ENCODE peak calls at places on chromosome 19, in ten cellular contexts. V, Q, F, W, P, C, S, E, K and Z are unnamed samples.

GRCh38 chr19:12800873-12801465 is 631 bp downstream of the PRDX2 start:
- DNase-seq in P (no peak), K (peak), Q (peak), S (peak), F (peak), E (no peak), C (no peak), V (no peak), W (no peak), Z (peak)

GRCh38 chr19:47676811-47677210 is 36.4 kb upstream of the EHD2 start:
- DNase-seq in F (no peak), E (no peak), P (no peak), W (no peak), Q (no peak), K (no peak), S (no peak), V (no peak), C (no peak), Z (no peak)

GRCh38 chr19:4930664-4931063 is 21.4 kb downstream of the UHRF1 start:
- DNase-seq in S (no peak), P (no peak), C (no peak), V (no peak), E (no peak), Q (no peak), K (no peak), W (no peak), F (no peak), Z (peak)

GRCh38 chr19:41175825-41176734 is 16.9 kb upstream of the CYP2S1 start:
- DNase-seq in K (peak), V (peak), P (peak), W (peak), C (peak), Q (no peak), E (peak), S (peak), F (no peak), Z (peak)

GRCh38 chr19:3849092-3849491 is 19.7 kb downstream of the ZFR2 start:
- DNase-seq in S (peak), V (no peak), P (peak), C (no peak), E (no peak), Q (no peak), F (no peak), K (peak), W (no peak), Z (no peak)

GRCh38 chr19:13906525-13906904 is 514 bp downstream of the CC2D1A start:
- DNase-seq in S (no peak), C (no peak), Q (peak), F (no peak), E (peak), V (no peak), K (peak), P (peak), W (no peak), Z (peak)

GRCh38 chr19:17346109-17346671 is 8.8 kb downstream of the GTPBP3 start:
- DNase-seq in Q (peak), C (no peak), S (peak), F (peak), V (no peak), K (peak), P (peak), E (peak), W (peak), Z (peak)

GRCh38 chr19:17296278-17296677 is 6.9 kb downstream of the ABHD8 start:
- DNase-seq in S (peak), P (no peak), E (no peak), C (no peak), V (no peak), K (peak), Q (no peak), F (no peak), W (no peak), Z (peak)

GRCh38 chr19:4909172-4909896 is at the start of gene UHRF1:
- DNase-seq in W (no peak), Q (peak), E (no peak), K (peak), F (no peak), V (no peak), P (peak), S (peak), C (no peak), Z (no peak)

GRCh38 chr19:3632739-3633558 is 6.4 kb upstream of the CACTIN start:
- DNase-seq in V (no peak), E (no peak), Q (no peak), K (no peak), F (no peak), S (no peak), W (no peak), P (no peak), C (no peak), Z (no peak)

GRCh38 chr19:6278740-6279619 is 795 bp downstream of the MLLT1 start:
- DNase-seq in P (no peak), E (no peak), V (no peak), F (no peak), C (no peak), W (no peak), K (no peak), Q (peak), S (no peak), Z (no peak)

GRCh38 chr19:5228932-5229777 is 111.5 kb downstream of the PTPRS start:
- DNase-seq in F (no peak), S (no peak), C (no peak), W (no peak), E (no peak), P (no peak), K (no peak), V (no peak), Q (no peak), Z (no peak)

GRCh38 chr19:51607920-51608562 is 22.2 kb downstream of the SIGLEC5 start:
- DNase-seq in P (peak), F (peak), W (peak), E (peak), V (peak), C (no peak), S (peak), K (peak), Q (no peak), Z (peak)

GRCh38 chr19:17279436-17279835 is 2.3 kb upstream of the ANKLE1 start:
- DNase-seq in P (no peak), V (no peak), E (no peak), Q (no peak), F (no peak), W (no peak), C (no peak), S (no peak), K (no peak), Z (no peak)

GRCh38 chr19:45558399-45558878 is 26.2 kb downstream of the OPA3 start:
- DNase-seq in W (peak), C (no peak), S (peak), Q (no peak), E (no peak), P (peak), V (peak), F (no peak), K (peak), Z (peak)

GRCh38 chr19:46480409-46480808 is 9.0 kb upstream of the PNMA8A start:
- DNase-seq in S (peak), Q (peak), F (no peak), W (peak), P (peak), V (no peak), C (no peak), E (no peak), K (peak), Z (no peak)

GRCh38 chr19:48351341-48351752 is 12.4 kb downstream of the TMEM143 start:
- DNase-seq in P (peak), W (peak), Q (peak), V (no peak), C (no peak), E (peak), S (peak), F (peak), K (peak), Z (peak)

GRCh38 chr19:36140289-36141038 is 598 bp downstream of the CAPNS1 start:
- DNase-seq in E (peak), Q (peak), P (peak), W (peak), C (no peak), V (no peak), K (peak), S (peak), F (peak), Z (peak)

GRCh38 chr19:49491804-49492572 is 4.2 kb upstream of the RPS11 start:
- DNase-seq in Q (no peak), P (no peak), E (no peak), K (peak), W (no peak), C (no peak), V (no peak), S (no peak), F (no peak), Z (no peak)

GRCh38 chr19:31297991-31298390 is 51.2 kb downstream of the TSHZ3 start:
- DNase-seq in W (no peak), S (no peak), P (no peak), K (no peak), Q (no peak), E (no peak), C (no peak), V (no peak), F (no peak), Z (no peak)